ENCODE peak calls at places on chromosomes 5 and 9, in eight cellular contexts. O is T-cell; V is heart left ventricle; U is psoas muscle; F is heart right ventricle; B is activated T-helper 17 cell treated with anti-CD3 and anti-CD28 coated beads, Interleukin-2, amount 50 U/mL, for 72 hours; S is left lung; Q is body of pancreas. D is an unnamed sample.

GRCh38 chr5:75463726-75464125 is 47.7 kb downstream of the CERT1 start:
- ATAC-seq in O (no peak), V (no peak), U (no peak), F (no peak), B (no peak), S (peak; percentile 57), Q (no peak), D (peak; percentile 64)

GRCh38 chr5:41891066-41891707 is 13.0 kb upstream of the RIMOC1 start:
- ATAC-seq in O (no peak), V (no peak), U (no peak), F (no peak), B (peak; percentile 59), S (no peak), Q (no peak), D (no peak)

GRCh38 chr5:74542477-74542876 is 98.1 kb downstream of the ENC1 start:
- ATAC-seq in O (no peak), V (no peak), U (no peak), F (no peak), B (no peak), S (no peak), Q (no peak), D (no peak)

GRCh38 chr5:157288405-157289163 is 22.7 kb downstream of the CYFIP2 start:
- ATAC-seq in O (peak; percentile 82), V (peak; percentile 40), U (no peak), F (peak; percentile 46), B (no peak), S (no peak), Q (no peak), D (no peak)

GRCh38 chr5:134568761-134569725 is 43.6 kb downstream of the JADE2 start:
- ATAC-seq in O (no peak), V (peak; percentile 78), U (peak; percentile 71), F (peak; percentile 74), B (no peak), S (peak; percentile 65), Q (peak; percentile 74), D (peak; percentile 40)

GRCh38 chr9:93996367-93996766 is 41.2 kb upstream of the BARX1 start:
- ATAC-seq in O (no peak), V (no peak), U (no peak), F (no peak), B (no peak), S (no peak), Q (peak; percentile 12), D (no peak)

GRCh38 chr5:173306695-173307094 is 21.5 kb downstream of the STC2 start:
- ATAC-seq in O (no peak), V (no peak), U (no peak), F (no peak), B (no peak), S (no peak), Q (no peak), D (no peak)

GRCh38 chr5:109874108-109874507 is 184.4 kb downstream of the MAN2A1 start:
- ATAC-seq in O (peak; percentile 57), V (no peak), U (no peak), F (no peak), B (no peak), S (peak; percentile 77), Q (no peak), D (no peak)

GRCh38 chr5:8429778-8430758 is 561.1 kb downstream of the MTRR start:
- ATAC-seq in O (no peak), V (no peak), U (no peak), F (peak; percentile 55), B (no peak), S (no peak), Q (no peak), D (no peak)

GRCh38 chr5:3145641-3146040 is 394.2 kb upstream of the IRX2 start:
- ATAC-seq in O (no peak), V (no peak), U (no peak), F (no peak), B (no peak), S (no peak), Q (no peak), D (no peak)

GRCh38 chr9:90802534-90802933 is 915 bp downstream of the SYK start:
- ATAC-seq in O (no peak), V (no peak), U (no peak), F (no peak), B (no peak), S (no peak), Q (no peak), D (no peak)

GRCh38 chr9:114271556-114272510 is 51.1 kb upstream of the ORM1 start:
- ATAC-seq in O (no peak), V (peak; percentile 78), U (peak; percentile 86), F (peak; percentile 69), B (no peak), S (peak; percentile 32), Q (peak; percentile 69), D (no peak)

GRCh38 chr9:127450170-127450830 is 906 bp downstream of the RPL12 start:
- ATAC-seq in O (peak; percentile 0), V (peak; percentile 4), U (peak; percentile 14), F (peak; percentile 6), B (peak; percentile 2), S (peak; percentile 1), Q (peak; percentile 2), D (peak; percentile 6)

GRCh38 chr5:111194925-111195324 is 29.3 kb upstream of the CAMK4 start:
- ATAC-seq in O (no peak), V (no peak), U (no peak), F (no peak), B (no peak), S (no peak), Q (no peak), D (no peak)

GRCh38 chr9:136089697-136090045 is 5.4 kb downstream of the NACC2 start:
- ATAC-seq in O (no peak), V (no peak), U (no peak), F (no peak), B (no peak), S (no peak), Q (no peak), D (no peak)

GRCh38 chr5:54993318-54993717 is 7.9 kb upstream of the ESM1 start:
- ATAC-seq in O (no peak), V (no peak), U (no peak), F (no peak), B (no peak), S (peak; percentile 42), Q (no peak), D (no peak)

GRCh38 chr9:70485273-70485858 is 70.9 kb upstream of the KLF9 start:
- ATAC-seq in O (no peak), V (peak; percentile 58), U (peak; percentile 65), F (peak; percentile 59), B (no peak), S (peak; percentile 19), Q (no peak), D (no peak)

GRCh38 chr5:40165106-40165788 is 514.5 kb upstream of the PTGER4 start:
- ATAC-seq in O (no peak), V (no peak), U (no peak), F (no peak), B (no peak), S (no peak), Q (no peak), D (no peak)

GRCh38 chr5:127898551-127899213 is 184.9 kb upstream of the SLC12A2 start:
- ATAC-seq in O (no peak), V (no peak), U (no peak), F (no peak), B (peak; percentile 97), S (no peak), Q (no peak), D (no peak)

GRCh38 chr9:89850633-89851325 is 246.0 kb downstream of the GADD45G start:
- ATAC-seq in O (no peak), V (peak; percentile 62), U (peak; percentile 93), F (peak; percentile 84), B (no peak), S (peak; percentile 93), Q (no peak), D (peak; percentile 65)

GRCh38 chr5:62473209-62473608 is 60.6 kb downstream of the IPO11 start:
- ATAC-seq in O (no peak), V (no peak), U (no peak), F (no peak), B (no peak), S (no peak), Q (no peak), D (no peak)

GRCh38 chr5:110977927-110978326 is 93.6 kb upstream of the TSLP start:
- ATAC-seq in O (no peak), V (no peak), U (no peak), F (no peak), B (no peak), S (no peak), Q (no peak), D (no peak)

GRCh38 chr5:91010090-91010489 is 373.0 kb downstream of the ARRDC3 start:
- ATAC-seq in O (no peak), V (no peak), U (no peak), F (no peak), B (no peak), S (no peak), Q (no peak), D (no peak)

GRCh38 chr9:136644593-136645342 is 17.9 kb upstream of the EGFL7 start:
- ATAC-seq in O (peak; percentile 94), V (peak; percentile 69), U (peak; percentile 85), F (peak; percentile 85), B (peak; percentile 89), S (peak; percentile 94), Q (peak; percentile 84), D (peak; percentile 47)

GRCh38 chr5:50767588-50767987 is 101.2 kb downstream of the PARP8 start:
- ATAC-seq in O (no peak), V (no peak), U (no peak), F (no peak), B (peak; percentile 31), S (no peak), Q (no peak), D (no peak)

GRCh38 chr5:96649251-96649937 is 12.8 kb upstream of the CAST start:
- ATAC-seq in O (no peak), V (no peak), U (no peak), F (no peak), B (no peak), S (no peak), Q (no peak), D (no peak)

GRCh38 chr9:8115570-8115969 is 316.0 kb upstream of the DMAC1 start:
- ATAC-seq in O (no peak), V (no peak), U (no peak), F (no peak), B (peak; percentile 71), S (no peak), Q (no peak), D (no peak)

GRCh38 chr9:131892162-131892707 is 152.4 kb upstream of the RAPGEF1 start:
- ATAC-seq in O (no peak), V (no peak), U (peak; percentile 77), F (no peak), B (no peak), S (peak; percentile 78), Q (no peak), D (peak; percentile 59)

GRCh38 chr9:122904466-122904822 is 715 bp downstream of the RC3H2 start:
- ATAC-seq in O (peak; percentile 2), V (peak; percentile 42), U (peak; percentile 17), F (peak; percentile 58), B (peak; percentile 28), S (peak; percentile 59), Q (peak; percentile 15), D (peak; percentile 8)

GRCh38 chr9:136520053-136520540 is 25.8 kb downstream of the NOTCH1 start:
- ATAC-seq in O (no peak), V (no peak), U (no peak), F (no peak), B (no peak), S (peak; percentile 64), Q (peak; percentile 71), D (no peak)

GRCh38 chr9:89999176-89999533 is 394.3 kb downstream of the GADD45G start:
- ATAC-seq in O (peak; percentile 5), V (peak; percentile 54), U (peak; percentile 14), F (peak; percentile 55), B (peak; percentile 37), S (peak; percentile 81), Q (peak; percentile 84), D (peak; percentile 92)

GRCh38 chr5:136985785-136986475 is 513.2 kb downstream of the SPOCK1 start:
- ATAC-seq in O (no peak), V (peak; percentile 94), U (no peak), F (peak; percentile 87), B (no peak), S (no peak), Q (no peak), D (no peak)

GRCh38 chr5:75885849-75886596 is 168.8 kb upstream of the POC5 start:
- ATAC-seq in O (no peak), V (no peak), U (no peak), F (no peak), B (peak; percentile 29), S (no peak), Q (no peak), D (no peak)

GRCh38 chr5:139363937-139364336 is 19.2 kb downstream of the SLC23A1 start:
- ATAC-seq in O (no peak), V (no peak), U (no peak), F (no peak), B (no peak), S (no peak), Q (no peak), D (peak; percentile 94)